ENCODE peak calls at places on chromosomes 16 and 17, in six cellular contexts. Y is A549, G is HAP-1, B is sigmoid colon, E is right lobe of liver, T is heart left ventricle. L is an unnamed sample.

GRCh38 chr17:29603109-29603674 is 10.3 kb downstream of the ANKRD13B start:
- DNase-seq in Y (no peak), G (no peak), B (no peak), E (no peak), T (no peak), L (no peak)

GRCh38 chr17:3667366-3668278 is 756 bp downstream of the TAX1BP3 start:
- DNase-seq in Y (peak; percentile 90), G (peak; percentile 83), B (peak; percentile 96), E (peak; percentile 90), T (peak; percentile 95), L (no peak)

GRCh38 chr17:47895254-47895855 is 681 bp upstream of the SP2 start:
- DNase-seq in Y (peak; percentile 44), G (peak; percentile 34), B (no peak), E (no peak), T (peak; percentile 64), L (no peak)

GRCh38 chr17:68061512-68062313 is 26.2 kb downstream of the KPNA2 start:
- DNase-seq in Y (no peak), G (no peak), B (no peak), E (no peak), T (no peak), L (no peak)

GRCh38 chr17:9239821-9240658 is 218.7 kb downstream of the NTN1 start:
- DNase-seq in Y (peak; percentile 50), G (no peak), B (peak; percentile 93), E (peak; percentile 76), T (peak; percentile 86), L (no peak)

GRCh38 chr17:65696739-65697394 is 135.4 kb upstream of the AXIN2 start:
- DNase-seq in Y (no peak), G (no peak), B (no peak), E (no peak), T (no peak), L (no peak)

GRCh38 chr16:26651464-26651863 is 415.3 kb upstream of the C16orf82 start:
- DNase-seq in Y (no peak), G (no peak), B (no peak), E (no peak), T (no peak), L (no peak)

GRCh38 chr16:4566144-4566543 is 10.0 kb downstream of the C16orf96 start:
- DNase-seq in Y (no peak), G (no peak), B (no peak), E (no peak), T (no peak), L (no peak)

GRCh38 chr17:3033248-3033640 is 30.2 kb downstream of the OR1D5 start:
- DNase-seq in Y (no peak), G (no peak), B (no peak), E (no peak), T (no peak), L (no peak)

GRCh38 chr16:4675864-4676786 is 17.2 kb upstream of the NUDT16L1 start:
- DNase-seq in Y (no peak), G (no peak), B (no peak), E (no peak), T (no peak), L (no peak)

GRCh38 chr17:52134641-52135040 is 23.9 kb downstream of the CA10 start:
- DNase-seq in Y (no peak), G (no peak), B (no peak), E (no peak), T (no peak), L (no peak)

GRCh38 chr17:19410875-19411291 is at the start of gene RNF112:
- DNase-seq in Y (no peak), G (no peak), B (no peak), E (no peak), T (peak; percentile 51), L (no peak)

GRCh38 chr16:67431805-67432476 is 1.0 kb downstream of the HSD11B2 start:
- DNase-seq in Y (no peak), G (peak; percentile 47), B (no peak), E (no peak), T (no peak), L (no peak)

GRCh38 chr16:57167537-57167936 is 18.3 kb downstream of the PSME3IP1 start:
- DNase-seq in Y (no peak), G (no peak), B (no peak), E (no peak), T (no peak), L (no peak)

GRCh38 chr16:66444049-66444481 is 17.0 kb downstream of the BEAN1 start:
- DNase-seq in Y (peak; percentile 26), G (no peak), B (no peak), E (no peak), T (no peak), L (no peak)

GRCh38 chr17:44541884-44542581 is 15.3 kb upstream of the FZD2 start:
- DNase-seq in Y (no peak), G (no peak), B (no peak), E (peak; percentile 22), T (no peak), L (no peak)

GRCh38 chr16:28086496-28087139 is 23.1 kb upstream of the GSG1L start:
- DNase-seq in Y (no peak), G (no peak), B (no peak), E (no peak), T (no peak), L (no peak)

GRCh38 chr17:31283841-31284240 is 13.2 kb downstream of the OMG start:
- DNase-seq in Y (no peak), G (no peak), B (no peak), E (no peak), T (no peak), L (no peak)

GRCh38 chr17:68257924-68258323 is 10.1 kb downstream of the AMZ2 start:
- DNase-seq in Y (no peak), G (no peak), B (no peak), E (no peak), T (no peak), L (no peak)

GRCh38 chr16:66480265-66481080 is 53.4 kb downstream of the BEAN1 start:
- DNase-seq in Y (no peak), G (no peak), B (no peak), E (no peak), T (no peak), L (no peak)

GRCh38 chr17:19370493-19370960 is 7.8 kb upstream of the MAPK7 start:
- DNase-seq in Y (no peak), G (no peak), B (peak; percentile 75), E (no peak), T (peak; percentile 83), L (no peak)

GRCh38 chr17:40862985-40863733 is 3.9 kb downstream of the KRT12 start:
- DNase-seq in Y (no peak), G (peak; percentile 63), B (no peak), E (no peak), T (no peak), L (peak; percentile 48)

DNA sequence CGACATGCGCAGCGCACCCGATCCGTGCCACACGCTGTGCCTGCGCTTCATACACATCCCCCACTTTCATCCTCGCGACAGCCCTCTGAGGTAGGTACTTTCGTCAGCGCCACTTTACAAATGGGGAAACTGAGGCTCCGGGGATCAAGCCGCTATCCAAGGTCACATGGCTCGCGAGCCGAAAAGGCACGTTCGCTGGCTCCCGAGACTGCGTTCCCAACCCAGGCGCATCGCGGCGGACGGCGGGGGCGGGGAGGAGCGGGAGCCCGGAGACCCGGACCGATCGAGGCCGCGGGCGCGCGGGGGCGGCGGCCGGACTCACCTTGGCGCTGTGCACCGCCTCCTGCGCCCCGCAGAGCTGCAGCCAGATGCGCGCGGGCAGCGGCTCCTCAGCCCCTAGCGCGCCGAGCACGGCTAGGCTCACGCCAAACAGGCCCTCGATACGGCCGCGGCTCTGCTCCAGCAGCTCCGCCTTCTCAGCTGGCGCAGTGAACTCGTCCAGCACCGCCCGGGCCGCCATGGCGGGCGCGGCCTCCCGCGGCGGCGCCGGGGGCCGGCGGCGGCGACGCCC is 442 bp downstream of the N4BP1 start:
- DNase-seq in Y (peak; percentile 47), G (peak; percentile 66), B (peak; percentile 82), E (peak; percentile 68), T (peak; percentile 83), L (no peak)
- H3K4me1 ChIP-seq in Y (peaks cover 39% of the 10 kb centered on the region), G (peaks cover 9% of the 10 kb centered on the region), B (peaks cover 45% of the 10 kb centered on the region), E (no peaks in the 10 kb centered on the region), T (peaks cover 24% of the 10 kb centered on the region), L (peaks cover 8% of the 10 kb centered on the region)

GRCh38 chr17:82288602-82288927 is 15.1 kb upstream of the CSNK1D start:
- DNase-seq in Y (no peak), G (no peak), B (no peak), E (no peak), T (no peak), L (no peak)

GRCh38 chr17:82289822-82290541 is 16.5 kb upstream of the CSNK1D start:
- DNase-seq in Y (no peak), G (no peak), B (no peak), E (no peak), T (no peak), L (no peak)

GRCh38 chr17:82285141-82285540 is 11.6 kb upstream of the CSNK1D start:
- DNase-seq in Y (no peak), G (peak; percentile 63), B (no peak), E (no peak), T (no peak), L (no peak)

GRCh38 chr17:82287849-82288601 is 14.5 kb upstream of the CSNK1D start:
- DNase-seq in Y (peak; percentile 99), G (peak; percentile 93), B (peak; percentile 85), E (peak; percentile 61), T (peak; percentile 91), L (no peak)

DNA sequence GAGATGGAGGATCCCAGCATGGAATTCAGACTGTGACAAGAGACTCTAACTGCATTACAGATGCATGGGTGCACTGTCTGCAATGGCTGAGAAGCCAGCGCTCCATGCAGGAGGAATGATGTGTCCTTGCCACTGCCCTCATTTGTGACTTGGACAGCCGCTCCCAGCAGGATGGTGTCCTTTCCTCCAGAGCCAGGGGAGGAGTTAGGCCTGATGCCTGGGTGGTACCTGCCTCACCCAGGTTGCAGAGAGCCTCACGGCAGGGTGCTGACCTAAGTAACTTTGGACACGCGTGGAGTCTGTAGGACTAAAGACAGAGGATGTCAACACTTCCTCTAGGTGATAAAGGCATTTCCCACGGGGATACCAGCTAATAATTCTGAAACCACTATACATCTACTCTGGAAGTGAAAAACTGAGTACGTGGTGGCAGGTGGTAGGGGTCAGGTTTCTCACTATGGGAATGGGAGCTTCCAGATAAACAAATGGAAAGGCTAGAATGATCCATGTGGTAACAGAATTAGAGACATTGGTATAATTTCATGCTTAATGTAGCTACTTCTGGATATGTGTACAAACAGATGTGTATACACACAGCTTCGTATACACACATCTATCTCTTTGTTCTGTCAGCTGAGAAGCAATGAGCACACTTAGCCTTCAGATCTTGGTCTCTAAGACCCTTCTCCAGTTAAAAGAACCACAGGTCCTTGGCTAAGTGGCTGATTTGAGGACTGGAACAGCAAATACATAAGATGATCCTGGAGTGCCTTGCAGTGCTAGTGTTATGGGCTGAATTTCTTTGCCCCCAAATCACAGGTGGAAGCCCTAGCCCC is 13.7 kb upstream of the CSNK1D start:
- DNase-seq in Y (no peak), G (no peak), B (no peak), E (no peak), T (no peak), L (no peak)
- H3K4me1 ChIP-seq in Y (peaks cover 49% of the 10 kb centered on the region), G (peaks cover 25% of the 10 kb centered on the region), B (peaks cover 43% of the 10 kb centered on the region), E (no peaks in the 10 kb centered on the region), T (peaks cover 18% of the 10 kb centered on the region), L (no peaks in the 10 kb centered on the region)

GRCh38 chr17:73973881-73974409 is 229.5 kb upstream of the RPL38 start:
- DNase-seq in Y (no peak), G (no peak), B (no peak), E (no peak), T (peak; percentile 62), L (no peak)
- H3K4me1 ChIP-seq in Y (no peaks in the 10 kb centered on the region), G (no peaks in the 10 kb centered on the region), B (no peaks in the 10 kb centered on the region), E (no peaks in the 10 kb centered on the region), T (no peaks in the 10 kb centered on the region), L (peaks cover 4% of the 10 kb centered on the region)

DNA sequence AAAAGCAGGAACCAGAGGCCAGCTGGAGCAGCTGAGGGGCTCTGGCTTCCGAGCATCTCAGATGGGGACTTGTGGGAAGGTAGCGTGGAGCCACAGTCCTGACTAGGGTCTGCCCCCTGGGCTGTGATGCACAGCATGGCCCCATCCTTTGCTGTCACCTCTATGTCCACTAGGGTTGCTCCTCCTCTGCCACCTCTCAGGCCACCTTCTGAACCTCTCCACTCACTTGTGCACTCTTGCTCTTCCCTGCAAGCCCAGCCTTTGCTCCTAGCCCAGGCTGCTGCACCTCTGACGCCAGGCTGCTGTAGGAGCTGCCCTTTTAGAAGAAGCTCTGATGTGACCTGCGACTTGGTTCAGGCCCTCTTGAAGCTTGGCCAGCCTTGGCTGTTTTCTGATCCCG is 24.3 kb upstream of the SMPD3 start:
- DNase-seq in Y (no peak), G (no peak), B (no peak), E (no peak), T (no peak), L (no peak)
- H3K4me1 ChIP-seq in Y (no peaks in the 10 kb centered on the region), G (no peaks in the 10 kb centered on the region), B (no peaks in the 10 kb centered on the region), E (no peaks in the 10 kb centered on the region), T (peaks cover 9% of the 10 kb centered on the region), L (no peaks in the 10 kb centered on the region)

L was measured in iPS DF 6.9.